ENCODE peak calls at places on chromosome 12, in five cellular contexts. M is astrocyte of the spinal cord; L is CD8-positive, alpha-beta memory T cell; J is cardiac fibroblast; G is aorta. O is an unnamed sample.

GRCh38 chr12:58727526-58727925 is 192.8 kb downstream of the LRIG3 start:
- DNase-seq in M (no peak), L (no peak), J (peak), G (no peak), O (peak)

GRCh38 chr12:120126635-120127005 is 10.1 kb upstream of the RAB35 start:
- DNase-seq in M (peak), L (no peak), J (peak), G (no peak), O (peak)

GRCh38 chr12:124837958-124838803 is 25.5 kb downstream of the SCARB1 start:
- DNase-seq in M (peak), L (no peak), J (peak), G (no peak), O (peak)

GRCh38 chr12:2358986-2359658 is 306.3 kb downstream of the CACNA1C start:
- DNase-seq in M (peak), L (no peak), J (no peak), G (no peak), O (no peak)

GRCh38 chr12:37547611-37548010 is 769.0 kb upstream of the ALG10B start:
- DNase-seq in M (no peak), L (no peak), J (no peak), G (no peak), O (no peak)

GRCh38 chr12:87991483-87991882 is 37.7 kb downstream of the C12orf50 start:
- DNase-seq in M (no peak), L (no peak), J (no peak), G (no peak), O (no peak)

GRCh38 chr12:120100630-120101029 is 15.9 kb downstream of the RAB35 start:
- DNase-seq in M (peak), L (no peak), J (peak), G (peak), O (peak)

GRCh38 chr12:23722655-23723054 is 226.8 kb downstream of the SOX5 start:
- DNase-seq in M (no peak), L (no peak), J (no peak), G (no peak), O (no peak)

GRCh38 chr12:12837025-12837872 is 24.1 kb downstream of the DDX47 start:
- DNase-seq in M (peak), L (no peak), J (peak), G (peak), O (peak)

GRCh38 chr12:8446642-8447547 is 8.9 kb upstream of the CLEC6A start:
- DNase-seq in M (no peak), L (no peak), J (no peak), G (no peak), O (no peak)

GRCh38 chr12:117936722-117937484 is 31.9 kb downstream of the KSR2 start:
- DNase-seq in M (no peak), L (no peak), J (no peak), G (no peak), O (no peak)

DNA sequence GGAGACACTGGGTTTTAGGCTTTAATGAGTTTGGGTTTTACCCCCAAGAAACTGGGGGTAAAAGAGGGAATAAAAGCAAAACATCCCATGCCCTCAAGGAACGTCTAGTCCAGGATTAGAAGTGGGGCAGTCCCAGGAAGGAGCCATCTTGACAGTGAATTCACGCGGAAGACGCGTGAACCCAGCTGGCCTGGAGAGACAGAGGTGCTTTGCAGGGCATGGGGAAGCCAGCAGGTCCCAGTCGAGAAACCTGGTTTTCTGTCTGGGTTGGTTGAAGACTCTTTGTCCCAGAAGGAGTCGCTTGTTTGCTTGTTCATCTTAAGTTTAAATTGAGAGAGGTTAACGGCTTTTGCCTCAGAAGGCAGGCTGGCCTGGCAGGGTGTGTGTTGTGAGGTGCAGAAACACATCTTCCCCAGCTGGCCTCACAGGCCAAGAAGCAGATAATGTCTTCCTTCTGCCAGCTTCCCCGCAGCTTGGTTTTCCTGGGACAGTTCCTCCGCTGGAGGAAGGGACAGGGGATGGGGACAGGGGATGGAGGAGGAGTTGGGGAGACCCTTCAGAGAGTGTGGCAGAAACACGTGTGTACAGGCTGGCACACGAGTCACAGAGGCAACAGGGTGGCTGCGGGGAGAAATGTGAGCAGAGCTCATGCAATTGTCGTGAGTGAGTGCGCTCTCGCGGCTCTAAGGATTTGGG is 18.5 kb upstream of the CD9 start:
- DNase-seq in M (peak), L (no peak), J (no peak), G (peak), O (no peak)
- H3K4me3 ChIP-seq in M (no peak), L (no peak), J (no peak), G (no peak), O (no peak)

GRCh38 chr12:20212658-20213387 is 155.5 kb upstream of the PDE3A start:
- DNase-seq in M (peak), L (no peak), J (peak), G (peak), O (peak)
- H3K4me3 ChIP-seq in M (no peak), L (no peak), J (no peak), G (peak), O (no peak)

DNA sequence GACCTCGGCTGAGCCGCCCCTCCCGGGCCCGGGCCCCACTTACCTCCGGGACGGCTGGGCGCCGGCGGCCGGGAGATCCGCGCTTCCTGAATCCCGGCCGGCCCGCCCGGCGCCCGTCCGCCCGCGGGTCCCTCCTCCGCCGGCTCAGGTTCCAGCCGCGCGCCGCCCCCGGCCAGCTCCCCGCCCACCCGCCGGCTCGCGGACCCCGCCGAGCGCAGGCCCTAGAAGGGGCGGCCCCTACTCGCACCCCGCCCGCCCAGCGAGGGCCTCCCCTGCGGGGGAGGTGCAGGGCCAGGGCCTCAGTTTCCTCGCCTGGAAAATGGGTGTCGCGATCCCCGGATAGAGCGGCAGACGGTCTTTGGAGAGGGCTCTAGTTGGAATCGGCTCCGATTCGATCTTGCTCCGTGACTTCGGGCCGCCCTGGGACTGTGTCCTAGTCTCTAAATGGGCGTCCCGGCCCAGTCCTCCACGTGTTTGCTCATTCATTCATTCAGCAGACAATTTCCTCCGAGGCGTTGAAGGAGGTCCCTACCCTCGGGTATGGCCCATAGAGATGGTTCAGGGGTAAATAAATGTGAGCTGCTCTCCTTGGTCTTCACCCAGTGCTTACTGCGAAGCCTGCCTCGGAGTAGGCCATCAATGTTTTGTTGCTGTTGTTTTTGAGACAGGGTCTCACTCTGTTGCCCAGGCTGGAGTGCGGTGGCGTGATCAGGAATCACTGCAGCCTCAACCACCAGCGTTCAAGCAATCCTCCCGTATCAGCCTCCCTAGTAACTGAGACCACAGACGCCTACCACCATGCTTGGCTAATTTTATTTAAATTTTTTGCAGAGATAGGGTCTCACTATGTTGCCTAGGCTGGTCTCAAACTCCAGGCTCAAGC is at the start of gene TRPV4:
- DNase-seq in M (peak), L (no peak), J (peak), G (no peak), O (peak)
- H3K4me3 ChIP-seq in M (peak), L (no peak), J (peak), G (peak), O (peak)

GRCh38 chr12:113359133-113359938 is 949 bp downstream of the PLBD2 start:
- DNase-seq in M (no peak), L (no peak), J (peak), G (peak), O (peak)

GRCh38 chr12:113358381-113359132 is at the start of gene PLBD2:
- DNase-seq in M (peak), L (peak), J (peak), G (peak), O (peak)

GRCh38 chr12:113364698-113365097 is 6.3 kb downstream of the PLBD2 start:
- DNase-seq in M (no peak), L (no peak), J (no peak), G (no peak), O (no peak)

GRCh38 chr12:113361574-113362370 is 3.4 kb downstream of the PLBD2 start:
- DNase-seq in M (no peak), L (no peak), J (no peak), G (no peak), O (no peak)

GRCh38 chr12:113359939-113360748 is 1.8 kb downstream of the PLBD2 start:
- DNase-seq in M (no peak), L (no peak), J (peak), G (no peak), O (peak)
- H3K4me3 ChIP-seq in M (no peak), L (no peak), J (peak), G (no peak), O (peak)

GRCh38 chr12:100251917-100252316 is 15.0 kb downstream of the DEPDC4 start:
- DNase-seq in M (no peak), L (no peak), J (no peak), G (no peak), O (no peak)

GRCh38 chr12:100249936-100250335 is 16.9 kb downstream of the DEPDC4 start:
- DNase-seq in M (no peak), L (no peak), J (no peak), G (no peak), O (no peak)

GRCh38 chr12:100258127-100258526 is 8.8 kb downstream of the DEPDC4 start:
- DNase-seq in M (no peak), L (no peak), J (no peak), G (no peak), O (no peak)

GRCh38 chr12:100253437-100253836 is 13.4 kb downstream of the DEPDC4 start:
- DNase-seq in M (no peak), L (no peak), J (no peak), G (no peak), O (no peak)

DNA sequence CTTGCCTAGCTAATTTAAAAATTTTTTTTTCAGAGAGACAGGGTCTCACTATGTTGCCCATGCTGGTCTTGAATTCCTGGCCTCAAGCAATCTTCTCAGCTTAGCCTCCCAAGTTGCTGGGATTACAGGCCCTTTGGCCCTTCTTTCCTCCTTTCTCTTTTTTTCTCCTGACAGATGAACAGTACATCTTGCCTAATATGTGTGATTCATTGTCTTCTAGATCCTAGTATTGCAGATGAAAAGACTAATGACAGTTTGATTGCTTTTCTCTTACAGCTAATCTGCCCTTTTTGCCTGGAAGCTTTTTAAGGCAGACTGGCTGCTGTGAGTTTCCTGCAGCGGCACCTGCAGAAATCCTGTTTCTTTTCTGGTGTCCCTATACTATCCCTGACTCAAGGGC is 12.0 kb downstream of the DEPDC4 start:
- DNase-seq in M (no peak), L (no peak), J (no peak), G (no peak), O (peak)
- H3K4me3 ChIP-seq in M (no peak), L (no peak), J (no peak), G (no peak), O (no peak)

GRCh38 chr12:22627351-22627750 is 2.4 kb downstream of the ETNK1 start:
- DNase-seq in M (peak), L (no peak), J (no peak), G (no peak), O (no peak)
- H3K4me3 ChIP-seq in M (peak), L (peak), J (peak), G (peak), O (peak)

DNA sequence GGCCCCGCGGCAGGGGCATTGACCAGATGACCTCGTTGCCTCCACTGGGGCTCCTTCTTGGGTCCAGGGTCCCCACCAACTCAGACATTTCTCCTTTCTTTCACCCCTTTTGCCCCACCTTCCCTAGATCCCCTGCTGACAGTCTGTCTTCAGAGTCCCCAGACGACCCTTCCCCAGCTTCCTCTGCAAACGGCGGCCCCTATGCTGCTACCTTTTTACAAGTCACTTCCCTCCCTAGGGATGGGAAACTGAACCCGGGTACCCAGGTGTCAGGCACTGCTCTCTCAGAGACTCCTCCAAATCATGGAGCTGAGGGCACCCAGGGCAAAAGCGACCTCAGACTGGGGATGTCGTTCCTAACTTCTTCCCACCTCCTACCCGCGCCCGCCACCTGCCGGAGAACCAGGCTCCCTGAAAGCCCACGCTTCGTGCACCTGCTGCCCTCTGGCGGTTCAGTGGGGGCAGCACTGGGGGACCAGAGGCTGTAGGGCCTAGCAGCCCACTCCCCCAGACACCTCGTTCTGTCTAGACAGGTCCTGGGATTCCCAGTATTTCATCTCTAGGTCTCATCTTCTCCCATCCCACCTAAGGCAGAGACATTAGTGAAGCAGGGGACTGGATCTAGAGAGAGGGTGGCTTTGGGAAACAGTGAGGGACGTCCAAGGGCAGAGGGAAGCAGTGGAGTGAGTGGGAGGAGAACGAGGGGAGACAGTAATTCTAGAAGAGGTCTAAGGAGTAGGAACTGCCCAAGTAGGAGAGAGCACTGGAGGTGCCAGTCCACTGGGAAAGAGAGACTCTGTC is 4.9 kb downstream of the ZNF385A start:
- DNase-seq in M (peak), L (peak), J (peak), G (peak), O (peak)
- H3K4me3 ChIP-seq in M (peak), L (peak), J (peak), G (peak), O (peak)

GRCh38 chr12:94644141-94644575 is 6.2 kb downstream of the TMCC3 start:
- DNase-seq in M (peak), L (no peak), J (peak), G (no peak), O (peak)

GRCh38 chr12:94641283-94641682 is 9.1 kb downstream of the TMCC3 start:
- DNase-seq in M (no peak), L (no peak), J (no peak), G (no peak), O (no peak)

GRCh38 chr12:94640134-94640928 is 10.0 kb downstream of the TMCC3 start:
- DNase-seq in M (peak), L (no peak), J (peak), G (no peak), O (no peak)

GRCh38 chr12:94644622-94645021 is 5.7 kb downstream of the TMCC3 start:
- DNase-seq in M (peak), L (no peak), J (peak), G (no peak), O (peak)

DNA sequence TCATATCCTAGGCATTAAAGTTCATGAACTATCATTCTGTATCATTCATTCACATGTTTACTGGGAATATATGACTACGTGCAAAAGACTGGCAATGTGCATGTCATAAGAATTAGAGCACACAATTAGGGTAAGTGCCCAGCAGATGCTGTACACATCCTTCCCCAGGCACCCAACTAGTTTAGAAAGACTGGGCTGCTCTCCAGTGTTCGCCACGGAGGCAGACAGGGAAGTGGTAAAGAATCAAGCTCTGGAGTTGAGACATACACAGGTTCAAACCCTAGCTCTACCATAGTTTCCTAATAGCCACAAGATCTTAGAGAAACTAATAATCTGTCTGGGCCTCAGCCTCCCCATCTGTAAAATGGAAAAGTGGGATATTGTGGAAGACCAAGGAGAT is 6.8 kb downstream of the TMCC3 start:
- DNase-seq in M (no peak), L (no peak), J (no peak), G (no peak), O (no peak)
- H3K4me3 ChIP-seq in M (no peak), L (no peak), J (no peak), G (no peak), O (no peak)

DNA sequence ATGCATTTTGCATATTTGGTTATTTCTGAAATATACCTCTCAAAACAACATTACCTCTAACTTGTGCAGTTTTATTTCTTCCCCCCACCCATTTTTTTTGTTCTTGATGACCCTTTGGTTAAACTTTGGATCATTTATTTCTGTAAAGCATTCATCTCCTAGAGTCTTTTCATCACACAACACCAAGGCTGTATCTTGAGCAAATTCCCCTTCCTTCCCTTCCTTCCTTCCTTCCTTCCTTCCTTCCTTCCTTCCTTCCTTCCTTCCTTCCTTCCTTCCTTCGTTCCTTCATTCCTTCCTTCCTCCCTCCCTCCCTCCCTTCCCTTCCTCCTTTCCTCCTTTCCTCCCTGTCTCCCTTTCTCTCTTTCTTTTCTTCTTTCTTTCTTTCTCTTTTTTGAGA is 43.8 kb upstream of the PPP1R12A start:
- DNase-seq in M (no peak), L (no peak), J (no peak), G (no peak), O (no peak)
- H3K4me3 ChIP-seq in M (no peak), L (no peak), J (no peak), G (no peak), O (no peak)

GRCh38 chr12:81949721-81950120 is 190.6 kb upstream of the PPFIA2 start:
- DNase-seq in M (no peak), L (no peak), J (no peak), G (no peak), O (no peak)
- H3K4me3 ChIP-seq in M (no peak), L (no peak), J (no peak), G (no peak), O (no peak)

O was measured in foreskin fibroblast.